ENCODE peak calls at places on chromosomes 2 and 18, in nine cellular contexts. One of them, this sample, is unnamed.

GRCh38 chr18:22314406-22314805 is 103.3 kb downstream of the CTAGE1 start:
- DNase-seq in PC-3: peak; percentile 23
- DNase-seq in hepatocyte: peak; percentile 57
- DNase-seq in HCT116: no peak
- DNase-seq in fibroblast of lung: peak; percentile 97
- DNase-seq in osteoblast: no peak
- DNase-seq in H1: no peak
- DNase-seq in OCI-LY7: no peak
- DNase-seq in GM23248: peak; percentile 96
- DNase-seq in this sample: peak; percentile 52

GRCh38 chr2:172109670-172110421 is 7.1 kb upstream of the DLX2 start:
- DNase-seq in GM23248: no peak
- DNase-seq in H1: no peak
- DNase-seq in OCI-LY7: no peak
- DNase-seq in osteoblast: peak; percentile 10
- DNase-seq in fibroblast of lung: no peak
- DNase-seq in hepatocyte: no peak
- DNase-seq in HCT116: no peak
- DNase-seq in PC-3: no peak
- DNase-seq in this sample: no peak

GRCh38 chr2:55154525-55155030 is 77.5 kb downstream of the CLHC1 start:
- DNase-seq in fibroblast of lung: no peak
- DNase-seq in PC-3: no peak
- DNase-seq in H1: no peak
- DNase-seq in osteoblast: no peak
- DNase-seq in GM23248: no peak
- DNase-seq in HCT116: no peak
- DNase-seq in hepatocyte: no peak
- DNase-seq in OCI-LY7: no peak
- DNase-seq in this sample: no peak

GRCh38 chr2:204973546-204974071 is 428.3 kb downstream of the PARD3B start:
- DNase-seq in HCT116: no peak
- DNase-seq in hepatocyte: no peak
- DNase-seq in fibroblast of lung: no peak
- DNase-seq in osteoblast: no peak
- DNase-seq in PC-3: no peak
- DNase-seq in GM23248: no peak
- DNase-seq in OCI-LY7: no peak
- DNase-seq in H1: no peak
- DNase-seq in this sample: no peak

GRCh38 chr18:74249181-74249968 is 42.4 kb downstream of the CYB5A start:
- DNase-seq in H1: no peak
- DNase-seq in PC-3: no peak
- DNase-seq in fibroblast of lung: peak; percentile 40
- DNase-seq in osteoblast: peak; percentile 93
- DNase-seq in HCT116: no peak
- DNase-seq in GM23248: peak; percentile 94
- DNase-seq in hepatocyte: peak; percentile 63
- DNase-seq in OCI-LY7: no peak
- DNase-seq in this sample: peak; percentile 2

GRCh38 chr2:55236992-55237543 is 4.6 kb downstream of the RPS27A start:
- DNase-seq in fibroblast of lung: no peak
- DNase-seq in osteoblast: no peak
- DNase-seq in GM23248: no peak
- DNase-seq in PC-3: no peak
- DNase-seq in hepatocyte: no peak
- DNase-seq in OCI-LY7: no peak
- DNase-seq in H1: no peak
- DNase-seq in HCT116: no peak
- DNase-seq in this sample: no peak

GRCh38 chr2:26465266-26465925 is 12.5 kb downstream of the OTOF start:
- DNase-seq in H1: no peak
- DNase-seq in GM23248: no peak
- DNase-seq in HCT116: no peak
- DNase-seq in PC-3: no peak
- DNase-seq in fibroblast of lung: no peak
- DNase-seq in osteoblast: peak; percentile 69
- DNase-seq in hepatocyte: no peak
- DNase-seq in OCI-LY7: no peak
- DNase-seq in this sample: no peak

GRCh38 chr2:100870652-100871531 is 51.0 kb downstream of the NPAS2 start:
- DNase-seq in GM23248: peak; percentile 21
- DNase-seq in PC-3: peak; percentile 43
- DNase-seq in HCT116: no peak
- DNase-seq in hepatocyte: no peak
- DNase-seq in H1: no peak
- DNase-seq in fibroblast of lung: no peak
- DNase-seq in OCI-LY7: no peak
- DNase-seq in osteoblast: no peak
- DNase-seq in this sample: no peak

GRCh38 chr2:70954886-70955285 is 19.2 kb downstream of the ATP6V1B1 start:
- DNase-seq in osteoblast: no peak
- DNase-seq in hepatocyte: peak; percentile 2
- DNase-seq in GM23248: no peak
- DNase-seq in OCI-LY7: no peak
- DNase-seq in PC-3: no peak
- DNase-seq in fibroblast of lung: no peak
- DNase-seq in H1: no peak
- DNase-seq in HCT116: no peak
- DNase-seq in this sample: no peak

GRCh38 chr2:42360493-42360889 is 526 bp downstream of the COX7A2L start:
- DNase-seq in HCT116: no peak
- DNase-seq in GM23248: peak; percentile 51
- DNase-seq in fibroblast of lung: no peak
- DNase-seq in osteoblast: no peak
- DNase-seq in hepatocyte: no peak
- DNase-seq in PC-3: no peak
- DNase-seq in H1: no peak
- DNase-seq in OCI-LY7: peak; percentile 16
- DNase-seq in this sample: no peak

DNA sequence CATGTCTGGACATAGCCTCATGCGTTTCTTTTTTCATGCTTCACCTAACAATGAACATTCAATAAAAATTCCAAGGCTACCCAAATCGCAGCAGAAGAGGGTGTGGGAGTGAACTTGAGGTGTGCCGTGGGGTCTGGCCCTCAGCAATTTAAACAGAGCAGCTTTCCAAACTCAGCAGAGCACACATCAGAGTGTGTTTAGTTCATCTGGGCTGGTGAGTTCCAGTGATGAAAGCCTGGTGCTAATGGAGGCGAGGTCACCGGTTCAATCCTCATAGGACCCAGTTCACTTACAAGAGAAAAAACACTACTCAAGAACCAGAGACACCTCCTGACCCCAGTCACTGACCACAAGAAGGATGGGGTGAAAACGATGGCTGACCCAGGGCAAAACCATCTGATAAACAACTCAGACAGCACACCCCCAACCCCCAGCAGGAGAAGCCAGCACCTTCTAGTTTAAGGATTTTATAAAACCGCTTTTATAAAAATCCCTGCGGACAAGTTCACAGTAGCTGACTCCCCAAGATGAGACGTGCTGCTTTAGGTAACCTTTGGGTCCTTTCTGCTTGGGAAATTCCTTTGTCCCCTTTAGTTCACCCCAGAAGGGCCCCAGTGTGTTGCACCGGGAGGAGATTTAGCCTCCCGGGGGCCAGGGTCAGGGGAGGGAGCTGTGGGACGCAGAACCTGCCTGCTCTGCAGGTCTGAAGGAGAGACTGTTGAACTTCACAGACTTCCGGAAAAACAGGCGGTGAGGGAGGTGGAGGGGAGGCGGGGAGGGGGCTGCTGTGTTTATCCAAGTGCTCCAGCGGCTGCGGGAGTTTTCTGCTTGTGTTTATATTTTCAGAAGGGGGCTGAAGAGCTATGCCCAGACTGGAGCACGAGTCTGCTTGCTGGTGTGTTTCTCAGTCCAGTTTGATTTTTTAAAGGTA is 152.6 kb upstream of the SOX11 start:
- DNase-seq in GM23248: no peak
- DNase-seq in OCI-LY7: no peak
- DNase-seq in osteoblast: no peak
- DNase-seq in hepatocyte: peak; percentile 59
- DNase-seq in fibroblast of lung: no peak
- DNase-seq in H1: no peak
- DNase-seq in PC-3: no peak
- DNase-seq in HCT116: no peak
- DNase-seq in this sample: no peak
- H2AFZ ChIP-seq in GM23248: no peak overlapping the region
- H2AFZ ChIP-seq in OCI-LY7: no peak overlapping the region
- H2AFZ ChIP-seq in osteoblast: no peak overlapping the region
- H2AFZ ChIP-seq in hepatocyte: peak overlapping the region; percentile 50
- H2AFZ ChIP-seq in fibroblast of lung: no peak overlapping the region
- H2AFZ ChIP-seq in H1: peak overlapping the region; percentile 93
- H2AFZ ChIP-seq in PC-3: no peak overlapping the region
- H2AFZ ChIP-seq in HCT116: no peak overlapping the region
- H2AFZ ChIP-seq in this sample: no peak overlapping the region

GRCh38 chr2:203379156-203379555 is 51.0 kb downstream of the ABI2 start:
- DNase-seq in H1: no peak
- DNase-seq in fibroblast of lung: no peak
- DNase-seq in OCI-LY7: no peak
- DNase-seq in hepatocyte: no peak
- DNase-seq in HCT116: no peak
- DNase-seq in PC-3: no peak
- DNase-seq in GM23248: no peak
- DNase-seq in osteoblast: no peak
- DNase-seq in this sample: no peak

DNA sequence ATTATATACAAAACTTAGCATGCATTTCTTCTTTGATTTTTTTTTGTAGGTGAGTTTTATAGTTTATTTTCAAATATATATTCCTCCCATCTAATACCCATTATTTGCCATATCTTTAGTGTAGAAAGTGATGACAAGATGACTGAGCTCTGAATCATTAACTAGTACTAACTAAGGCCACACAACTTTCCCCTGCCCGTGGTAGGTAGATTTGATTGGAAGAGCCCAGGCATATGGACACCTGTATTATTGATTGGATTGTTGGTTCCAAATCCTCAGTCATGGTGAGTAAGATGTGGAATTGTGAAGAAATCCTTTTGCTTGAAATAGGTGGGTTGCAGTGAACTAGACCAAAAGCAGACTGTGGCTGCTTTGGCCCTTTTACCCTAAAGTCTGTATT is 54.8 kb downstream of the ABI2 start:
- DNase-seq in osteoblast: no peak
- DNase-seq in hepatocyte: no peak
- DNase-seq in H1: no peak
- DNase-seq in PC-3: peak; percentile 76
- DNase-seq in GM23248: no peak
- DNase-seq in HCT116: no peak
- DNase-seq in OCI-LY7: no peak
- DNase-seq in fibroblast of lung: no peak
- DNase-seq in this sample: no peak
- H3K79me2 ChIP-seq in osteoblast: peaks cover 32% of the 10 kb centered on the region
- H3K79me2 ChIP-seq in hepatocyte: peaks cover 5% of the 10 kb centered on the region
- H3K79me2 ChIP-seq in H1: no peaks in the 10 kb centered on the region
- H3K79me2 ChIP-seq in PC-3: peaks cover 4% of the 10 kb centered on the region
- H3K79me2 ChIP-seq in GM23248: peaks cover 51% of the 10 kb centered on the region
- H3K79me2 ChIP-seq in HCT116: peaks cover 18% of the 10 kb centered on the region
- H3K79me2 ChIP-seq in OCI-LY7: no peaks in the 10 kb centered on the region
- H3K79me2 ChIP-seq in fibroblast of lung: no peaks in the 10 kb centered on the region
- H3K79me2 ChIP-seq in this sample: peaks cover 5% of the 10 kb centered on the region

GRCh38 chr2:240622631-240623235 is 2.5 kb upstream of the GPR35 start:
- DNase-seq in osteoblast: peak; percentile 54
- DNase-seq in GM23248: no peak
- DNase-seq in PC-3: no peak
- DNase-seq in HCT116: no peak
- DNase-seq in H1: no peak
- DNase-seq in fibroblast of lung: no peak
- DNase-seq in OCI-LY7: no peak
- DNase-seq in hepatocyte: no peak
- DNase-seq in this sample: no peak

GRCh38 chr2:240624011-240624949 is 1.0 kb upstream of the GPR35 start:
- DNase-seq in H1: no peak
- DNase-seq in OCI-LY7: no peak
- DNase-seq in HCT116: no peak
- DNase-seq in fibroblast of lung: no peak
- DNase-seq in PC-3: no peak
- DNase-seq in osteoblast: peak; percentile 78
- DNase-seq in hepatocyte: no peak
- DNase-seq in GM23248: no peak
- DNase-seq in this sample: no peak

GRCh38 chr2:240624950-240625621 is at the start of gene GPR35:
- DNase-seq in H1: no peak
- DNase-seq in osteoblast: peak; percentile 99
- DNase-seq in HCT116: no peak
- DNase-seq in fibroblast of lung: peak; percentile 73
- DNase-seq in hepatocyte: peak; percentile 38
- DNase-seq in PC-3: no peak
- DNase-seq in GM23248: peak; percentile 86
- DNase-seq in OCI-LY7: no peak
- DNase-seq in this sample: peak; percentile 60

GRCh38 chr2:240620859-240621258 is 4.4 kb upstream of the GPR35 start:
- DNase-seq in osteoblast: peak; percentile 49
- DNase-seq in H1: no peak
- DNase-seq in OCI-LY7: no peak
- DNase-seq in GM23248: no peak
- DNase-seq in fibroblast of lung: no peak
- DNase-seq in HCT116: no peak
- DNase-seq in PC-3: no peak
- DNase-seq in hepatocyte: no peak
- DNase-seq in this sample: no peak

DNA sequence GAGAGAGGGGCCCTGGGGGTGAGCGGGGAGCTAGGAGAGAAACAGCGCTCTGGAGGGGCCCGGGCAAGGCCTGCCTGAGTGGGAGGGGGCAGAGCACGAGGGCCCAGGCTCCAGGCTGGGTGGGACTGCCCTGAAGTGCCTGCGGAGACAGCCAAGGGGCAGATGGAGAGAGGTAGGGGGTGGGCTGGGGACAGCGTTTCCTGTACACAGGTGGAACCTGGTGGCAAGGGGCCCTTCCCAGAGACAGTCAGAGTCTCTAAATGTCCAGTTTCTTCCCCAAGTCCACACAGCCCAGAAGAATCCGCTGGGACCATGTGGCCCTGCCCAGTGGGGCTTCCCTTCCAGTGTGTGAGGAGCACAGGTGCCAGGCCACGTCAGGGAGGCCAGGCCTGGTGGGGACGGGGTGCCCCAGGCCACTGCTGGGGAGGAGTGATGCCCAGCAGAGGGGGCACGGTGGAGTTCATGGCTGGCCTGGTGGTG is 1.7 kb upstream of the GPR35 start:
- DNase-seq in OCI-LY7: no peak
- DNase-seq in hepatocyte: no peak
- DNase-seq in osteoblast: peak; percentile 50
- DNase-seq in HCT116: no peak
- DNase-seq in fibroblast of lung: no peak
- DNase-seq in GM23248: no peak
- DNase-seq in PC-3: no peak
- DNase-seq in H1: no peak
- DNase-seq in this sample: no peak
- H2AFZ ChIP-seq in OCI-LY7: no peak overlapping the region
- H2AFZ ChIP-seq in hepatocyte: no peak overlapping the region
- H2AFZ ChIP-seq in osteoblast: no peak overlapping the region
- H2AFZ ChIP-seq in HCT116: no peak overlapping the region
- H2AFZ ChIP-seq in fibroblast of lung: no peak overlapping the region
- H2AFZ ChIP-seq in GM23248: no peak overlapping the region
- H2AFZ ChIP-seq in PC-3: no peak overlapping the region
- H2AFZ ChIP-seq in H1: no peak overlapping the region
- H2AFZ ChIP-seq in this sample: no peak overlapping the region

GRCh38 chr2:60519259-60519863 is 34.1 kb downstream of the BCL11A start:
- DNase-seq in osteoblast: no peak
- DNase-seq in PC-3: no peak
- DNase-seq in fibroblast of lung: peak; percentile 92
- DNase-seq in OCI-LY7: no peak
- DNase-seq in H1: no peak
- DNase-seq in hepatocyte: no peak
- DNase-seq in HCT116: no peak
- DNase-seq in GM23248: peak; percentile 87
- DNase-seq in this sample: peak; percentile 21
- H3K79me2 ChIP-seq in osteoblast: no peaks in the 10 kb centered on the region
- H3K79me2 ChIP-seq in PC-3: no peaks in the 10 kb centered on the region
- H3K79me2 ChIP-seq in fibroblast of lung: no peaks in the 10 kb centered on the region
- H3K79me2 ChIP-seq in OCI-LY7: peaks cover 100% of the 10 kb centered on the region
- H3K79me2 ChIP-seq in H1: peaks cover 10% of the 10 kb centered on the region
- H3K79me2 ChIP-seq in hepatocyte: peaks cover 94% of the 10 kb centered on the region
- H3K79me2 ChIP-seq in HCT116: no peaks in the 10 kb centered on the region
- H3K79me2 ChIP-seq in GM23248: no peaks in the 10 kb centered on the region
- H3K79me2 ChIP-seq in this sample: no peaks in the 10 kb centered on the region

This sample was measured in mammary epithelial cell.